ENCODE peak calls at places on chromosome 17, in nine cellular contexts. F, G, Q, B, V, T, P, W and N are unnamed samples.

GRCh38 chr17:66636111-66636510 is 198.8 kb upstream of the CACNG5 start:
- DNase-seq in W (peak), P (no peak), Q (peak), B (peak), G (no peak), T (no peak), V (no peak), F (no peak), N (no peak)

GRCh38 chr17:66165537-66166123 is 26.3 kb downstream of the CEP112 start:
- DNase-seq in F (no peak), V (peak), P (no peak), W (peak), B (peak), G (no peak), T (peak), Q (peak), N (peak)

GRCh38 chr17:83195330-83196087 is 116.1 kb downstream of the METRNL start:
- DNase-seq in B (no peak), Q (peak), P (no peak), W (peak), T (no peak), G (peak), F (peak), V (no peak), N (no peak)

GRCh38 chr17:46140645-46141197 is 52.5 kb downstream of the KANSL1 start:
- DNase-seq in B (no peak), T (no peak), Q (no peak), W (no peak), P (no peak), V (no peak), G (no peak), F (no peak), N (no peak)

GRCh38 chr17:19897108-19897854 is 29.5 kb upstream of the ULK2 start:
- DNase-seq in W (no peak), G (no peak), V (peak), F (no peak), B (no peak), T (no peak), Q (no peak), P (no peak), N (no peak)

GRCh38 chr17:41618341-41619161 is 5.8 kb downstream of the KRT17 start:
- DNase-seq in F (no peak), P (no peak), V (no peak), W (no peak), Q (no peak), T (no peak), G (peak), B (no peak), N (no peak)

GRCh38 chr17:76268015-76268749 is 3.0 kb downstream of the UBALD2 start:
- DNase-seq in Q (peak), G (peak), V (peak), W (peak), P (no peak), T (no peak), F (peak), B (no peak), N (no peak)

GRCh38 chr17:37062036-37062435 is 113.3 kb downstream of the AATF start:
- DNase-seq in B (no peak), Q (no peak), V (no peak), G (peak), F (no peak), T (no peak), P (no peak), W (no peak), N (no peak)

GRCh38 chr17:28404812-28405570 is 1.0 kb downstream of the SLC46A1 start:
- DNase-seq in T (peak), P (no peak), Q (peak), F (no peak), G (no peak), B (no peak), V (peak), W (no peak), N (no peak)

GRCh38 chr17:80164185-80164584 is 5.6 kb upstream of the CARD14 start:
- DNase-seq in B (no peak), V (no peak), G (no peak), F (no peak), W (no peak), Q (no peak), P (no peak), T (no peak), N (no peak)

GRCh38 chr17:13385481-13385907 is 216.2 kb downstream of the HS3ST3A1 start:
- DNase-seq in W (no peak), T (no peak), B (no peak), G (no peak), P (no peak), V (no peak), Q (no peak), F (no peak), N (no peak)

GRCh38 chr17:37650419-37651003 is 7.3 kb upstream of the DDX52 start:
- DNase-seq in F (no peak), B (no peak), W (peak), T (peak), P (no peak), V (no peak), G (no peak), Q (peak), N (no peak)

GRCh38 chr17:55710829-55711496 is 11.7 kb downstream of the TMEM100 start:
- DNase-seq in W (peak), F (no peak), G (no peak), T (no peak), V (peak), P (no peak), Q (no peak), B (no peak), N (peak)

GRCh38 chr17:61382796-61383688 is 16.6 kb upstream of the TBX2 start:
- DNase-seq in B (no peak), T (no peak), W (no peak), F (peak), P (no peak), G (peak), V (no peak), Q (no peak), N (no peak)

GRCh38 chr17:1607971-1608320 is 20.7 kb downstream of the SLC43A2 start:
- DNase-seq in W (no peak), V (no peak), Q (no peak), T (no peak), P (no peak), B (no peak), G (no peak), F (no peak), N (no peak)

GRCh38 chr17:36856169-36856568 is 81.1 kb upstream of the LHX1 start:
- DNase-seq in T (no peak), W (no peak), V (no peak), F (no peak), G (no peak), B (no peak), Q (no peak), P (no peak), N (no peak)

GRCh38 chr17:35766903-35767510 is 6.3 kb downstream of the C17orf50 start:
- DNase-seq in B (no peak), W (peak), F (no peak), T (peak), P (no peak), G (no peak), V (peak), Q (peak), N (no peak)

GRCh38 chr17:38768417-38768816 is 15.9 kb downstream of the PSMB3 start:
- DNase-seq in Q (no peak), P (no peak), F (no peak), B (no peak), G (no peak), V (no peak), W (no peak), T (no peak), N (no peak)

GRCh38 chr17:14701901-14702300 is 401.0 kb downstream of the HS3ST3B1 start:
- DNase-seq in P (no peak), W (no peak), G (no peak), B (no peak), F (no peak), V (no peak), Q (no peak), T (no peak), N (no peak)

GRCh38 chr17:55421179-55421934 is at the start of gene MMD:
- DNase-seq in Q (peak), B (no peak), V (no peak), F (no peak), T (no peak), G (no peak), W (no peak), P (no peak), N (no peak)

GRCh38 chr17:47776330-47777197 is 43.5 kb downstream of the TBX21 start:
- DNase-seq in Q (peak), B (no peak), F (no peak), T (peak), V (peak), W (peak), P (no peak), G (no peak), N (peak)

GRCh38 chr17:73628642-73629552 is 15.3 kb downstream of the SDK2 start:
- DNase-seq in P (no peak), G (peak), W (no peak), V (no peak), F (peak), Q (no peak), B (no peak), T (no peak), N (no peak)

GRCh38 chr17:75652934-75653549 is 13.9 kb downstream of the RECQL5 start:
- DNase-seq in G (no peak), W (peak), F (no peak), V (peak), B (no peak), T (peak), Q (peak), P (no peak), N (no peak)

GRCh38 chr17:32936157-32936893 is 8.4 kb downstream of the TMEM98 start:
- DNase-seq in G (no peak), V (no peak), F (no peak), P (no peak), T (no peak), Q (no peak), W (no peak), B (no peak), N (no peak)

GRCh38 chr17:30556374-30557332 is 79.4 kb downstream of the GOSR1 start:
- DNase-seq in T (no peak), F (no peak), G (peak), Q (no peak), V (no peak), B (no peak), P (no peak), W (no peak), N (no peak)

GRCh38 chr17:57739402-57740224 is 5.5 kb downstream of the CCDC182 start:
- DNase-seq in B (no peak), T (peak), W (no peak), G (no peak), F (no peak), V (peak), Q (no peak), P (no peak), N (peak)

GRCh38 chr17:49527927-49528651 is 33.0 kb downstream of the NGFR start:
- DNase-seq in P (no peak), B (no peak), G (peak), F (no peak), V (no peak), Q (no peak), W (no peak), T (no peak), N (no peak)

GRCh38 chr17:37558299-37558698 is 50.9 kb downstream of the SYNRG start:
- DNase-seq in V (no peak), Q (no peak), B (no peak), P (no peak), G (no peak), W (no peak), F (no peak), T (no peak), N (no peak)

GRCh38 chr17:54848368-54848987 is 52.2 kb upstream of the TOM1L1 start:
- DNase-seq in B (no peak), W (no peak), Q (no peak), G (no peak), P (no peak), T (no peak), V (peak), F (no peak), N (no peak)

GRCh38 chr17:34314279-34314678 is 5.0 kb upstream of the CCL8 start:
- DNase-seq in B (no peak), T (no peak), Q (no peak), V (no peak), W (peak), F (no peak), G (no peak), P (no peak), N (no peak)

GRCh38 chr17:10790491-10791401 is 13.2 kb downstream of the TMEM238L start:
- DNase-seq in Q (no peak), B (no peak), G (no peak), V (no peak), P (no peak), F (no peak), T (no peak), W (no peak), N (no peak)

GRCh38 chr17:44828919-44829557 is 1.0 kb downstream of the GJC1 start:
- DNase-seq in P (no peak), B (no peak), V (no peak), T (no peak), W (peak), F (no peak), Q (no peak), G (no peak), N (no peak)

GRCh38 chr17:72176902-72177660 is 56.3 kb downstream of the SOX9 start:
- DNase-seq in V (peak), B (no peak), P (no peak), W (no peak), T (no peak), F (no peak), G (no peak), Q (no peak), N (no peak)

GRCh38 chr17:27299384-27300049 is 5.6 kb downstream of the WSB1 start:
- DNase-seq in V (no peak), Q (no peak), P (no peak), T (no peak), B (no peak), F (no peak), G (no peak), W (no peak), N (no peak)

GRCh38 chr17:16250635-16251034 is 33.6 kb downstream of the PIGL start:
- DNase-seq in W (peak), V (no peak), G (no peak), P (no peak), Q (peak), B (no peak), F (no peak), T (no peak), N (no peak)

GRCh38 chr17:21209511-21210175 is 4.3 kb downstream of the TMEM11 start:
- DNase-seq in F (no peak), P (no peak), Q (peak), B (no peak), G (no peak), V (no peak), W (no peak), T (no peak), N (no peak)

GRCh38 chr17:20908373-20909273 is 134.2 kb downstream of the USP22 start:
- DNase-seq in V (peak), F (peak), Q (peak), B (no peak), G (peak), W (peak), T (peak), P (peak), N (peak)

GRCh38 chr17:63843387-63844292 is 1.2 kb upstream of the SMARCD2 start:
- DNase-seq in B (peak), V (peak), T (peak), F (no peak), Q (peak), W (peak), G (peak), P (no peak), N (no peak)